ENCODE peak calls at places on chromosomes 1 and 21, in six cellular contexts. I is Daoy, S is tibial artery, O is ELF-1, R is tibial nerve, Y is iPS-NIHi11. F is an unnamed sample.

GRCh38 chr1:108664426-108664950 is 3.6 kb upstream of the HENMT1 start:
- DNase-seq in I (no peak), S (no peak), O (no peak), R (no peak), Y (no peak), F (no peak)

GRCh38 chr1:50139339-50139738 is 30.6 kb downstream of the ELAVL4 start:
- DNase-seq in I (no peak), S (no peak), O (no peak), R (no peak), Y (no peak), F (no peak)

GRCh38 chr1:74733616-74734484 is 898 bp downstream of the TYW3 start:
- DNase-seq in I (peak; percentile 83), S (no peak), O (peak; percentile 40), R (peak; percentile 53), Y (peak; percentile 43), F (peak; percentile 31)

GRCh38 chr21:39637971-39638628 is 25.4 kb downstream of the B3GALT5 start:
- DNase-seq in I (no peak), S (no peak), O (no peak), R (no peak), Y (no peak), F (no peak)

GRCh38 chr1:240320645-240321044 is 229.0 kb downstream of the FMN2 start:
- DNase-seq in I (no peak), S (no peak), O (no peak), R (no peak), Y (no peak), F (no peak)

GRCh38 chr1:30818568-30819243 is 61.1 kb upstream of the LAPTM5 start:
- DNase-seq in I (no peak), S (no peak), O (peak; percentile 59), R (no peak), Y (no peak), F (no peak)

GRCh38 chr1:79079770-79080169 is 73.2 kb upstream of the ADGRL4 start:
- DNase-seq in I (peak; percentile 93), S (no peak), O (peak; percentile 60), R (no peak), Y (peak; percentile 59), F (peak; percentile 58)

GRCh38 chr1:153357076-153357852 is 390 bp upstream of the S100A9 start:
- DNase-seq in I (no peak), S (peak; percentile 73), O (no peak), R (peak; percentile 46), Y (no peak), F (peak; percentile 80)

GRCh38 chr21:15164678-15165303 is 100.0 kb upstream of the NRIP1 start:
- DNase-seq in I (no peak), S (no peak), O (no peak), R (no peak), Y (no peak), F (no peak)

GRCh38 chr1:3017440-3018050 is 3.7 kb upstream of the ACTRT2 start:
- DNase-seq in I (peak; percentile 32), S (peak; percentile 58), O (no peak), R (no peak), Y (no peak), F (no peak)

GRCh38 chr21:39736716-39737115 is 8.3 kb upstream of the IGSF5 start:
- DNase-seq in I (no peak), S (no peak), O (no peak), R (no peak), Y (no peak), F (no peak)

GRCh38 chr21:34537838-34538237 is 25.8 kb upstream of the KCNE1 start:
- DNase-seq in I (no peak), S (no peak), O (no peak), R (no peak), Y (no peak), F (no peak)

GRCh38 chr1:248814351-248814750 is 11.4 kb downstream of the SH3BP5L start:
- DNase-seq in I (no peak), S (no peak), O (no peak), R (no peak), Y (no peak), F (no peak)

GRCh38 chr1:86515597-86515996 is 31.3 kb upstream of the CLCA4 start:
- DNase-seq in I (peak; percentile 57), S (no peak), O (peak; percentile 26), R (no peak), Y (peak; percentile 47), F (no peak)

GRCh38 chr1:154422521-154422920 is 17.4 kb downstream of the IL6R start:
- DNase-seq in I (no peak), S (no peak), O (no peak), R (no peak), Y (no peak), F (no peak)

GRCh38 chr1:12511128-12511484 is 106.9 kb downstream of the DHRS3 start:
- DNase-seq in I (no peak), S (no peak), O (peak; percentile 33), R (no peak), Y (no peak), F (no peak)

GRCh38 chr1:23278717-23279116 is 61.4 kb upstream of the HTR1D start:
- DNase-seq in I (no peak), S (no peak), O (no peak), R (no peak), Y (no peak), F (no peak)

GRCh38 chr1:64882574-64883255 is 83.6 kb downstream of the JAK1 start:
- DNase-seq in I (no peak), S (no peak), O (no peak), R (no peak), Y (no peak), F (no peak)

GRCh38 chr1:42322577-42322976 is 12.5 kb downstream of the FOXJ3 start:
- DNase-seq in I (no peak), S (no peak), O (no peak), R (no peak), Y (no peak), F (no peak)

F was measured in adrenal gland.